ENCODE peak calls at places on chromosomes 3 and 15, in eight cellular contexts. I is transverse colon, C is GM12878, P is K562, M is prostate gland, R is HCT116, N is sigmoid colon, K is H1. T is an unnamed sample.
A peak's percentile ranks its signal among the peaks of the same experiment; 100 is the strongest.

GRCh38 chr15:31435891-31436628 is 109.4 kb downstream of the KLF13 start:
- DNase-seq in I (no peak), C (no peak), P (peak; percentile 13), M (no peak), R (peak; percentile 15), N (no peak), K (no peak), T (no peak)

GRCh38 chr3:33061782-33062181 is 35.2 kb downstream of the GLB1 start:
- DNase-seq in I (no peak), C (no peak), P (no peak), M (no peak), R (no peak), N (no peak), K (no peak), T (no peak)

GRCh38 chr15:41104234-41104633 is 11.8 kb downstream of the INO80 start:
- DNase-seq in I (no peak), C (no peak), P (no peak), M (no peak), R (no peak), N (no peak), K (no peak), T (no peak)

GRCh38 chr3:49413338-49413734 is 1.1 kb downstream of the TCTA start:
- DNase-seq in I (no peak), C (no peak), P (no peak), M (no peak), R (no peak), N (no peak), K (no peak), T (no peak)

GRCh38 chr3:29170894-29171582 is 109.8 kb upstream of the RBMS3 start:
- DNase-seq in I (no peak), C (no peak), P (no peak), M (no peak), R (no peak), N (no peak), K (no peak), T (no peak)

GRCh38 chr3:175743733-175744400 is 884.7 kb downstream of the NAALADL2 start:
- DNase-seq in I (no peak), C (no peak), P (no peak), M (no peak), R (no peak), N (no peak), K (no peak), T (no peak)

GRCh38 chr15:57565326-57565725 is 26.4 kb upstream of the MYZAP start:
- DNase-seq in I (peak; percentile 66), C (no peak), P (no peak), M (no peak), R (no peak), N (no peak), K (peak; percentile 53), T (no peak)

GRCh38 chr15:31459011-31459748 is 132.5 kb downstream of the KLF13 start:
- DNase-seq in I (peak; percentile 63), C (peak; percentile 77), P (no peak), M (no peak), R (no peak), N (no peak), K (no peak), T (peak; percentile 51)

GRCh38 chr3:80232760-80233159 is 465.0 kb upstream of the ROBO1 start:
- DNase-seq in I (no peak), C (no peak), P (no peak), M (no peak), R (no peak), N (no peak), K (no peak), T (no peak)

GRCh38 chr15:66765478-66766281 is 63.6 kb downstream of the SMAD6 start:
- DNase-seq in I (peak; percentile 67), C (peak; percentile 69), P (no peak), M (peak; percentile 90), R (peak; percentile 81), N (peak; percentile 60), K (no peak), T (no peak)

GRCh38 chr3:141471160-141471559 is 15.7 kb upstream of the RASA2 start:
- DNase-seq in I (no peak), C (no peak), P (no peak), M (no peak), R (no peak), N (no peak), K (no peak), T (no peak)

GRCh38 chr3:93991286-93992030 is 11.5 kb downstream of the ARL13B start:
- DNase-seq in I (no peak), C (no peak), P (no peak), M (no peak), R (no peak), N (no peak), K (no peak), T (no peak)

GRCh38 chr3:196399485-196399945 is 32.7 kb downstream of the UBXN7 start:
- DNase-seq in I (no peak), C (no peak), P (no peak), M (no peak), R (peak; percentile 28), N (no peak), K (no peak), T (no peak)

GRCh38 chr3:56890448-56891083 is 88.8 kb upstream of the ARHGEF3 start:
- DNase-seq in I (no peak), C (no peak), P (no peak), M (no peak), R (no peak), N (no peak), K (no peak), T (no peak)

GRCh38 chr3:19202303-19202702 is 54.0 kb downstream of the KCNH8 start:
- DNase-seq in I (no peak), C (no peak), P (no peak), M (no peak), R (no peak), N (no peak), K (no peak), T (no peak)

GRCh38 chr15:88385078-88385700 is 82.0 kb downstream of the MRPL46 start:
- DNase-seq in I (no peak), C (no peak), P (no peak), M (no peak), R (no peak), N (no peak), K (no peak), T (no peak)

GRCh38 chr15:85773249-85773648 is 21.5 kb downstream of the KLHL25 start:
- DNase-seq in I (no peak), C (no peak), P (no peak), M (no peak), R (no peak), N (no peak), K (no peak), T (no peak)

GRCh38 chr15:83510001-83510400 is 62.9 kb downstream of the SH3GL3 start:
- DNase-seq in I (no peak), C (no peak), P (no peak), M (no peak), R (no peak), N (no peak), K (no peak), T (no peak)
- H3K27ac ChIP-seq in I (no peak overlapping the region), C (no peak overlapping the region), P (no peak overlapping the region), M (no peak overlapping the region), R (no peak overlapping the region), N (no peak overlapping the region), K (no peak overlapping the region), T (no peak overlapping the region)

DNA sequence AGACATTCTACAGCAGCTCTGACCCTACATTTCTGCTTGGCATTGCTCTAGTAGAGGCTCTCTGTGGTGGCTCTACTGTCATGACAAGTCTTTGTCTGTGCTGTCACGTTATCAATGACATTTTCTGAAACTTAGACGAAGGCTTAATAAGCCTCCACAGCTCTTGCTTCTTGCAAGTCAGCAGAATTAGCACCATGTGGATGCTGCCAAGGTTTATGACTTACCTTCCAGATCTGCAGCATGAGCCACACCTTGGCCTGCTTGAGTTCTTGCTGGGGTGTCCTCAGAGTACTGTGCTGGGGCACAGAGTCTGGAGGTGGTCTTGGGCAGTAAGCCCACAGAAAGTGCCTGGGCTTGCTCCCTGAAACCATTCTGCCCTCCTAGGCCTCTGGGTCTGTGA is 9.8 kb downstream of the RTP1 start:
- DNase-seq in I (no peak), C (no peak), P (no peak), M (no peak), R (no peak), N (no peak), K (no peak), T (no peak)
- TF ChIP-seq POLR2AphosphoS5 in I (no peak), C (no peak), P (no peak), M (no peak), R (no peak), N (no peak), K (no peak), T (no peak)

GRCh38 chr15:63504247-63504978 is at the start of gene USP3:
- DNase-seq in I (peak; percentile 97), C (no peak), P (peak; percentile 94), M (peak; percentile 93), R (peak; percentile 89), N (peak; percentile 98), K (peak; percentile 98), T (peak; percentile 96)
- TF ChIP-seq POLR2A in I (peak; percentile 93), C (peak; percentile 85), P (peak; percentile 88), M (peak; percentile 75), R (peak; percentile 75), N (peak; percentile 85), K (peak; percentile 74), T (peak; percentile 84)

GRCh38 chr3:4750306-4751056 is 228.8 kb upstream of the BHLHE40 start:
- DNase-seq in I (no peak), C (no peak), P (no peak), M (peak; percentile 56), R (no peak), N (peak; percentile 81), K (no peak), T (no peak)

GRCh38 chr3:4753073-4753691 is 226.1 kb upstream of the BHLHE40 start:
- DNase-seq in I (no peak), C (no peak), P (no peak), M (no peak), R (no peak), N (no peak), K (no peak), T (no peak)

GRCh38 chr3:4751057-4752051 is 227.9 kb upstream of the BHLHE40 start:
- DNase-seq in I (no peak), C (no peak), P (no peak), M (no peak), R (no peak), N (no peak), K (no peak), T (no peak)

GRCh38 chr3:4754180-4755086 is 224.8 kb upstream of the BHLHE40 start:
- DNase-seq in I (no peak), C (peak; percentile 95), P (no peak), M (no peak), R (no peak), N (no peak), K (no peak), T (no peak)

GRCh38 chr3:4752201-4753072 is 226.8 kb upstream of the BHLHE40 start:
- DNase-seq in I (peak; percentile 64), C (no peak), P (no peak), M (no peak), R (no peak), N (no peak), K (no peak), T (no peak)
- H3K27ac ChIP-seq in I (peak overlapping the region; percentile 76), C (peak overlapping the region; percentile 95), P (no peak overlapping the region), M (peak overlapping the region; percentile 74), R (no peak overlapping the region), N (peak overlapping the region; percentile 86), K (no peak overlapping the region), T (peak overlapping the region; percentile 82)